ENCODE peak calls at places on chromosomes 7 and 10, in nine cellular contexts. O, U, N, G, S, B, Z, R and W are unnamed samples.

GRCh38 chr10:113267616-113268015 is 285.2 kb upstream of the HABP2 start:
- DNase-seq in O (no peak), U (no peak), N (no peak), G (no peak), S (no peak), B (no peak), Z (no peak), R (no peak), W (no peak)

GRCh38 chr7:123492485-123492884 is 41.9 kb downstream of the IQUB start:
- DNase-seq in O (no peak), U (no peak), N (no peak), G (no peak), S (no peak), B (no peak), Z (no peak), R (no peak), W (no peak)

GRCh38 chr10:48551796-48552591 is 52.9 kb downstream of the ARHGAP22 start:
- DNase-seq in O (peak), U (peak), N (no peak), G (peak), S (peak), B (peak), Z (peak), R (peak), W (peak)

GRCh38 chr7:112160130-112160770 is 45.9 kb downstream of the DOCK4 start:
- DNase-seq in O (no peak), U (no peak), N (no peak), G (no peak), S (no peak), B (peak), Z (no peak), R (no peak), W (no peak)

GRCh38 chr10:71429304-71429703 is 32.6 kb downstream of the CDH23 start:
- DNase-seq in O (no peak), U (no peak), N (peak), G (no peak), S (no peak), B (no peak), Z (no peak), R (no peak), W (no peak)

GRCh38 chr10:133168617-133169031 is 8.6 kb downstream of the KNDC1 start:
- DNase-seq in O (no peak), U (no peak), N (peak), G (no peak), S (no peak), B (no peak), Z (no peak), R (no peak), W (no peak)

GRCh38 chr10:46268076-46268881 is 18.5 kb upstream of the ANTXRL start:
- DNase-seq in O (no peak), U (no peak), N (no peak), G (no peak), S (peak), B (no peak), Z (no peak), R (peak), W (no peak)

GRCh38 chr10:55410415-55410885 is 609.4 kb upstream of the PCDH15 start:
- DNase-seq in O (no peak), U (peak), N (no peak), G (peak), S (peak), B (peak), Z (no peak), R (peak), W (peak)

GRCh38 chr10:48934672-48935071 is 5.0 kb downstream of the LRRC18 start:
- DNase-seq in O (no peak), U (no peak), N (no peak), G (no peak), S (no peak), B (no peak), Z (no peak), R (no peak), W (no peak)

GRCh38 chr10:101014230-101014884 is 14.7 kb downstream of the LZTS2 start:
- DNase-seq in O (peak), U (peak), N (peak), G (no peak), S (peak), B (peak), Z (peak), R (peak), W (peak)